ENCODE peak calls at places on chromosomes 3 and 15, in ten cellular contexts. One of them, this sample, is unnamed.

GRCh38 chr3:172104471-172105072 is 65.2 kb downstream of the FNDC3B start:
- DNase-seq in stomach: no peak
- DNase-seq in CD8-positive, alpha-beta memory T cell: no peak
- DNase-seq in spleen: no peak
- DNase-seq in pancreas: no peak
- DNase-seq in psoas muscle: no peak
- DNase-seq in ascending aorta: no peak
- DNase-seq in AG04450: no peak
- DNase-seq in IMR-90: no peak
- DNase-seq in uterus: no peak
- DNase-seq in this sample: no peak

GRCh38 chr3:195823286-195823685 is 11.6 kb upstream of the MUC4 start:
- DNase-seq in stomach: peak; percentile 51
- DNase-seq in CD8-positive, alpha-beta memory T cell: no peak
- DNase-seq in spleen: no peak
- DNase-seq in pancreas: no peak
- DNase-seq in psoas muscle: no peak
- DNase-seq in ascending aorta: no peak
- DNase-seq in AG04450: no peak
- DNase-seq in IMR-90: no peak
- DNase-seq in uterus: no peak
- DNase-seq in this sample: no peak

GRCh38 chr15:38589502-38589901 is 24.9 kb upstream of the RASGRP1 start:
- DNase-seq in stomach: no peak
- DNase-seq in CD8-positive, alpha-beta memory T cell: no peak
- DNase-seq in spleen: no peak
- DNase-seq in pancreas: no peak
- DNase-seq in psoas muscle: no peak
- DNase-seq in ascending aorta: no peak
- DNase-seq in AG04450: peak; percentile 43
- DNase-seq in IMR-90: peak; percentile 85
- DNase-seq in uterus: no peak
- DNase-seq in this sample: no peak

GRCh38 chr15:28133281-28133680 is 34.2 kb upstream of the OCA2 start:
- DNase-seq in stomach: no peak
- DNase-seq in CD8-positive, alpha-beta memory T cell: no peak
- DNase-seq in spleen: no peak
- DNase-seq in pancreas: no peak
- DNase-seq in psoas muscle: no peak
- DNase-seq in ascending aorta: no peak
- DNase-seq in AG04450: no peak
- DNase-seq in IMR-90: peak; percentile 36
- DNase-seq in uterus: no peak
- DNase-seq in this sample: no peak

GRCh38 chr15:89958107-89958805 is 42.9 kb upstream of the ZNF710 start:
- DNase-seq in stomach: peak; percentile 77
- DNase-seq in CD8-positive, alpha-beta memory T cell: no peak
- DNase-seq in spleen: no peak
- DNase-seq in pancreas: peak; percentile 67
- DNase-seq in psoas muscle: no peak
- DNase-seq in ascending aorta: no peak
- DNase-seq in AG04450: no peak
- DNase-seq in IMR-90: no peak
- DNase-seq in uterus: no peak
- DNase-seq in this sample: no peak

GRCh38 chr3:14519406-14519805 is 20.7 kb downstream of the GRIP2 start:
- DNase-seq in stomach: no peak
- DNase-seq in CD8-positive, alpha-beta memory T cell: no peak
- DNase-seq in spleen: no peak
- DNase-seq in pancreas: peak; percentile 17
- DNase-seq in psoas muscle: no peak
- DNase-seq in ascending aorta: no peak
- DNase-seq in AG04450: no peak
- DNase-seq in IMR-90: no peak
- DNase-seq in uterus: no peak
- DNase-seq in this sample: no peak

GRCh38 chr3:171770689-171771620 is 39.3 kb downstream of the PLD1 start:
- DNase-seq in stomach: peak; percentile 63
- DNase-seq in CD8-positive, alpha-beta memory T cell: no peak
- DNase-seq in spleen: no peak
- DNase-seq in pancreas: no peak
- DNase-seq in psoas muscle: no peak
- DNase-seq in ascending aorta: no peak
- DNase-seq in AG04450: peak; percentile 67
- DNase-seq in IMR-90: peak; percentile 92
- DNase-seq in uterus: no peak
- DNase-seq in this sample: peak; percentile 33

GRCh38 chr3:111681705-111682426 is 86.7 kb upstream of the ZBED2 start:
- DNase-seq in stomach: no peak
- DNase-seq in CD8-positive, alpha-beta memory T cell: no peak
- DNase-seq in spleen: no peak
- DNase-seq in pancreas: no peak
- DNase-seq in psoas muscle: no peak
- DNase-seq in ascending aorta: no peak
- DNase-seq in AG04450: no peak
- DNase-seq in IMR-90: no peak
- DNase-seq in uterus: no peak
- DNase-seq in this sample: no peak

GRCh38 chr3:23831517-23832394 is 26.0 kb downstream of the UBE2E1 start:
- DNase-seq in stomach: no peak
- DNase-seq in CD8-positive, alpha-beta memory T cell: no peak
- DNase-seq in spleen: no peak
- DNase-seq in pancreas: no peak
- DNase-seq in psoas muscle: no peak
- DNase-seq in ascending aorta: no peak
- DNase-seq in AG04450: no peak
- DNase-seq in IMR-90: no peak
- DNase-seq in uterus: no peak
- DNase-seq in this sample: no peak

GRCh38 chr3:80785475-80785874 is 976.0 kb downstream of the GBE1 start:
- DNase-seq in stomach: no peak
- DNase-seq in CD8-positive, alpha-beta memory T cell: no peak
- DNase-seq in spleen: no peak
- DNase-seq in pancreas: no peak
- DNase-seq in psoas muscle: no peak
- DNase-seq in ascending aorta: no peak
- DNase-seq in AG04450: no peak
- DNase-seq in IMR-90: no peak
- DNase-seq in uterus: no peak
- DNase-seq in this sample: no peak

GRCh38 chr3:184785856-184786255 is 26.1 kb upstream of the VPS8 start:
- DNase-seq in stomach: no peak
- DNase-seq in CD8-positive, alpha-beta memory T cell: no peak
- DNase-seq in spleen: no peak
- DNase-seq in pancreas: no peak
- DNase-seq in psoas muscle: no peak
- DNase-seq in ascending aorta: no peak
- DNase-seq in AG04450: no peak
- DNase-seq in IMR-90: no peak
- DNase-seq in uterus: no peak
- DNase-seq in this sample: no peak

GRCh38 chr15:90580086-90580485 is 50.4 kb downstream of the CRTC3 start:
- DNase-seq in stomach: no peak
- DNase-seq in CD8-positive, alpha-beta memory T cell: no peak
- DNase-seq in spleen: no peak
- DNase-seq in pancreas: no peak
- DNase-seq in psoas muscle: no peak
- DNase-seq in ascending aorta: no peak
- DNase-seq in AG04450: no peak
- DNase-seq in IMR-90: no peak
- DNase-seq in uterus: no peak
- DNase-seq in this sample: no peak

GRCh38 chr15:42010434-42010833 is 10.4 kb downstream of the PLA2G4E start:
- DNase-seq in stomach: no peak
- DNase-seq in CD8-positive, alpha-beta memory T cell: no peak
- DNase-seq in spleen: no peak
- DNase-seq in pancreas: no peak
- DNase-seq in psoas muscle: no peak
- DNase-seq in ascending aorta: no peak
- DNase-seq in AG04450: no peak
- DNase-seq in IMR-90: no peak
- DNase-seq in uterus: no peak
- DNase-seq in this sample: no peak

DNA sequence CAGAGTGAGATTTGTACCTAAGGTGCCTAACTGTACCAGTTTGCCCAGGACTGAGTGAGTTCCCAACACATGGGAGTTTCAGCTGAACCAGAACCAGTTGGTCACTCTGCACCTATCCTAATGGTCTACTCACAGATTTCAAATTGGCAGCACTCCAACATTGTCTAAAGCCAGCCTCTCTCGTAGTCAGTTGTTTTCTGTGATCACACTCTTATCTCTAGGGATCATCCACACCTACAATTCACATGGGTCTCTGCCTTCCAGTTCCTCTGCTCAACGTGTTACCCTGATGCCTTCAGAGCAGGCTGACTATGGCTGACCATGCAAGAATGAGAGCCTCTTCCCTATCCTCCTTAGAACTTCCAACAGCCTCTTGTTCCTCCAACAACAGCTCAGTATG is 624.8 kb downstream of the NTRK3 start:
- DNase-seq in stomach: no peak
- DNase-seq in CD8-positive, alpha-beta memory T cell: no peak
- DNase-seq in spleen: no peak
- DNase-seq in pancreas: no peak
- DNase-seq in psoas muscle: no peak
- DNase-seq in ascending aorta: no peak
- DNase-seq in AG04450: no peak
- DNase-seq in IMR-90: no peak
- DNase-seq in uterus: no peak
- DNase-seq in this sample: no peak
- H3K9me3 ChIP-seq in stomach: no peaks in the 10 kb centered on the region
- H3K9me3 ChIP-seq in CD8-positive, alpha-beta memory T cell: no peaks in the 10 kb centered on the region
- H3K9me3 ChIP-seq in spleen: no peaks in the 10 kb centered on the region
- H3K9me3 ChIP-seq in pancreas: no peaks in the 10 kb centered on the region
- H3K9me3 ChIP-seq in psoas muscle: no peaks in the 10 kb centered on the region
- H3K9me3 ChIP-seq in ascending aorta: no peaks in the 10 kb centered on the region
- H3K9me3 ChIP-seq in AG04450: no peaks in the 10 kb centered on the region
- H3K9me3 ChIP-seq in IMR-90: no peaks in the 10 kb centered on the region
- H3K9me3 ChIP-seq in uterus: no peaks in the 10 kb centered on the region
- H3K9me3 ChIP-seq in this sample: no peaks in the 10 kb centered on the region

GRCh38 chr3:45311953-45312795 is 76.2 kb upstream of the LARS2 start:
- DNase-seq in stomach: no peak
- DNase-seq in CD8-positive, alpha-beta memory T cell: no peak
- DNase-seq in spleen: no peak
- DNase-seq in pancreas: no peak
- DNase-seq in psoas muscle: no peak
- DNase-seq in ascending aorta: no peak
- DNase-seq in AG04450: no peak
- DNase-seq in IMR-90: peak; percentile 10
- DNase-seq in uterus: no peak
- DNase-seq in this sample: peak; percentile 58
- H3K4me3 ChIP-seq in stomach: no peak overlapping the region
- H3K4me3 ChIP-seq in CD8-positive, alpha-beta memory T cell: no peak overlapping the region
- H3K4me3 ChIP-seq in spleen: no peak overlapping the region
- H3K4me3 ChIP-seq in pancreas: no peak overlapping the region
- H3K4me3 ChIP-seq in psoas muscle: no peak overlapping the region
- H3K4me3 ChIP-seq in ascending aorta: no peak overlapping the region
- H3K4me3 ChIP-seq in AG04450: no peak overlapping the region
- H3K4me3 ChIP-seq in IMR-90: no peak overlapping the region
- H3K4me3 ChIP-seq in uterus: no peak overlapping the region
- H3K4me3 ChIP-seq in this sample: no peak overlapping the region

GRCh38 chr3:189303584-189303983 is 131.8 kb downstream of the TPRG1 start:
- DNase-seq in stomach: no peak
- DNase-seq in CD8-positive, alpha-beta memory T cell: no peak
- DNase-seq in spleen: no peak
- DNase-seq in pancreas: no peak
- DNase-seq in psoas muscle: no peak
- DNase-seq in ascending aorta: no peak
- DNase-seq in AG04450: no peak
- DNase-seq in IMR-90: no peak
- DNase-seq in uterus: no peak
- DNase-seq in this sample: no peak

GRCh38 chr3:189297957-189298356 is 126.2 kb downstream of the TPRG1 start:
- DNase-seq in stomach: no peak
- DNase-seq in CD8-positive, alpha-beta memory T cell: no peak
- DNase-seq in spleen: no peak
- DNase-seq in pancreas: no peak
- DNase-seq in psoas muscle: no peak
- DNase-seq in ascending aorta: no peak
- DNase-seq in AG04450: no peak
- DNase-seq in IMR-90: no peak
- DNase-seq in uterus: no peak
- DNase-seq in this sample: no peak

GRCh38 chr3:189298469-189299375 is 127.0 kb downstream of the TPRG1 start:
- DNase-seq in stomach: no peak
- DNase-seq in CD8-positive, alpha-beta memory T cell: no peak
- DNase-seq in spleen: no peak
- DNase-seq in pancreas: no peak
- DNase-seq in psoas muscle: no peak
- DNase-seq in ascending aorta: no peak
- DNase-seq in AG04450: no peak
- DNase-seq in IMR-90: no peak
- DNase-seq in uterus: no peak
- DNase-seq in this sample: no peak

GRCh38 chr3:189301479-189301878 is 129.7 kb downstream of the TPRG1 start:
- DNase-seq in stomach: no peak
- DNase-seq in CD8-positive, alpha-beta memory T cell: no peak
- DNase-seq in spleen: no peak
- DNase-seq in pancreas: no peak
- DNase-seq in psoas muscle: no peak
- DNase-seq in ascending aorta: no peak
- DNase-seq in AG04450: no peak
- DNase-seq in IMR-90: no peak
- DNase-seq in uterus: no peak
- DNase-seq in this sample: no peak

GRCh38 chr3:189300345-189300744 is 128.6 kb downstream of the TPRG1 start:
- DNase-seq in stomach: no peak
- DNase-seq in CD8-positive, alpha-beta memory T cell: no peak
- DNase-seq in spleen: no peak
- DNase-seq in pancreas: no peak
- DNase-seq in psoas muscle: no peak
- DNase-seq in ascending aorta: no peak
- DNase-seq in AG04450: no peak
- DNase-seq in IMR-90: no peak
- DNase-seq in uterus: no peak
- DNase-seq in this sample: no peak
- H3K9me3 ChIP-seq in stomach: no peaks in the 10 kb centered on the region
- H3K9me3 ChIP-seq in CD8-positive, alpha-beta memory T cell: no peaks in the 10 kb centered on the region
- H3K9me3 ChIP-seq in spleen: no peaks in the 10 kb centered on the region
- H3K9me3 ChIP-seq in pancreas: no peaks in the 10 kb centered on the region
- H3K9me3 ChIP-seq in psoas muscle: no peaks in the 10 kb centered on the region
- H3K9me3 ChIP-seq in ascending aorta: no peaks in the 10 kb centered on the region
- H3K9me3 ChIP-seq in AG04450: no peaks in the 10 kb centered on the region
- H3K9me3 ChIP-seq in IMR-90: no peaks in the 10 kb centered on the region
- H3K9me3 ChIP-seq in uterus: no peaks in the 10 kb centered on the region
- H3K9me3 ChIP-seq in this sample: no peaks in the 10 kb centered on the region

DNA sequence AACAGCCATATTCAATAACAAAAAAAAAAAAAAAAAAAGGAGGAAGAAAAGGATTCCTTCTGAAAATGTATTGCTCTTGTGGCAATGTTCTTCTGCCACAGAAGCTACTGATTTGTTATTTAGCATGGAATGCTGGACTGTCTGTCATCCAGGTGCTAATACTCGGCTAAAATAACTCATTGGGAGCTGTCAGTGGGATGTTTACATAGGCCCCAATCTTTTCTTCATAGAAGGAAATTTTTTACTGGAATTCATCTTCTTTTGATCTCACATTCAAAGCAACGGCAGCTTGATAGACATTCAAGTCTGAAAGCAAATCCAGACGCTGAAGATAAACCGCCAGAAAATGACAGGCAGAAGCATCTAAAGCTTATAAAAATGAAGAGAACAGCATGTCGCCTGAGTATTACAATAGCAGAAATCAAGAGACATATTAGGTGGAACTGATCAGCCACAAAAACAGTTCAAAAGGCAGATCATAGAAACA is 452.1 kb downstream of the FOXP1 start:
- DNase-seq in stomach: no peak
- DNase-seq in CD8-positive, alpha-beta memory T cell: no peak
- DNase-seq in spleen: no peak
- DNase-seq in pancreas: no peak
- DNase-seq in psoas muscle: no peak
- DNase-seq in ascending aorta: no peak
- DNase-seq in AG04450: no peak
- DNase-seq in IMR-90: no peak
- DNase-seq in uterus: no peak
- DNase-seq in this sample: no peak
- H3K4me3 ChIP-seq in stomach: peak overlapping the region; percentile 55
- H3K4me3 ChIP-seq in CD8-positive, alpha-beta memory T cell: peak overlapping the region; percentile 61
- H3K4me3 ChIP-seq in spleen: no peak overlapping the region
- H3K4me3 ChIP-seq in pancreas: peak overlapping the region; percentile 48
- H3K4me3 ChIP-seq in psoas muscle: peak overlapping the region; percentile 63
- H3K4me3 ChIP-seq in ascending aorta: peak overlapping the region; percentile 18
- H3K4me3 ChIP-seq in AG04450: no peak overlapping the region
- H3K4me3 ChIP-seq in IMR-90: no peak overlapping the region
- H3K4me3 ChIP-seq in uterus: no peak overlapping the region
- H3K4me3 ChIP-seq in this sample: no peak overlapping the region